ENCODE peak calls at places on chromosomes 7 and 10, in eight cellular contexts. E, F, Z, K, T, D, O and X are unnamed samples.

GRCh38 chr7:135970682-135971365 is 6.3 kb downstream of the MTPN start:
- DNase-seq in E (no peak), F (no peak), Z (no peak), K (no peak), T (peak; percentile 24), D (peak; percentile 66), O (no peak), X (no peak)

GRCh38 chr10:103576862-103577261 is 83.4 kb downstream of the NEURL1 start:
- DNase-seq in E (no peak), F (peak; percentile 17), Z (no peak), K (no peak), T (no peak), D (no peak), O (no peak), X (no peak)

GRCh38 chr10:50326757-50327701 is 75.7 kb upstream of the ASAH2 start:
- DNase-seq in E (peak; percentile 91), F (peak; percentile 100), Z (peak; percentile 80), K (no peak), T (no peak), D (no peak), O (peak; percentile 78), X (no peak)

GRCh38 chr10:4767033-4767814 is 58.8 kb upstream of the AKR1E2 start:
- DNase-seq in E (no peak), F (peak; percentile 52), Z (peak; percentile 73), K (peak; percentile 35), T (no peak), D (no peak), O (peak; percentile 27), X (no peak)

GRCh38 chr7:44313016-44313415 is 12.4 kb downstream of the CAMK2B start:
- DNase-seq in E (no peak), F (no peak), Z (no peak), K (no peak), T (no peak), D (no peak), O (no peak), X (no peak)

GRCh38 chr10:100934084-100934659 is 21.4 kb downstream of the SLF2 start:
- DNase-seq in E (peak; percentile 12), F (peak; percentile 25), Z (peak; percentile 34), K (peak; percentile 10), T (no peak), D (no peak), O (no peak), X (no peak)

GRCh38 chr7:40306025-40306424 is 171.2 kb downstream of the SUGCT start:
- DNase-seq in E (no peak), F (no peak), Z (no peak), K (no peak), T (no peak), D (no peak), O (peak; percentile 37), X (no peak)

GRCh38 chr7:81721428-81721827 is 48.4 kb downstream of the HGF start:
- DNase-seq in E (no peak), F (peak; percentile 72), Z (no peak), K (no peak), T (no peak), D (no peak), O (peak; percentile 1), X (no peak)

GRCh38 chr7:31373337-31374289 is 33.1 kb upstream of the NEUROD6 start:
- DNase-seq in E (peak; percentile 54), F (peak; percentile 76), Z (peak; percentile 55), K (peak; percentile 92), T (peak; percentile 67), D (no peak), O (peak; percentile 29), X (no peak)

GRCh38 chr7:41503438-41503837 is 199.5 kb downstream of the INHBA start:
- DNase-seq in E (no peak), F (peak; percentile 11), Z (peak; percentile 43), K (no peak), T (no peak), D (no peak), O (peak; percentile 22), X (no peak)

GRCh38 chr10:110802551-110803238 is 69.0 kb upstream of the PDCD4 start:
- DNase-seq in E (no peak), F (no peak), Z (peak; percentile 93), K (peak; percentile 35), T (peak; percentile 34), D (peak; percentile 85), O (peak; percentile 94), X (peak; percentile 91)

GRCh38 chr10:16950686-16951681 is 133.8 kb upstream of the RSU1 start:
- DNase-seq in E (peak; percentile 29), F (peak; percentile 23), Z (peak; percentile 83), K (peak; percentile 97), T (no peak), D (no peak), O (peak; percentile 81), X (no peak)

GRCh38 chr10:81889181-81889769 is 14.3 kb downstream of the NRG3 start:
- DNase-seq in E (no peak), F (no peak), Z (no peak), K (peak; percentile 53), T (no peak), D (no peak), O (no peak), X (no peak)

GRCh38 chr7:88280801-88281200 is 25.9 kb downstream of the STEAP4 start:
- DNase-seq in E (no peak), F (no peak), Z (no peak), K (no peak), T (no peak), D (no peak), O (no peak), X (no peak)

GRCh38 chr7:114662002-114662677 is 247.5 kb downstream of the FOXP2 start:
- DNase-seq in E (no peak), F (no peak), Z (no peak), K (no peak), T (no peak), D (no peak), O (no peak), X (no peak)

GRCh38 chr7:42340462-42340861 is 103.5 kb upstream of the GLI3 start:
- DNase-seq in E (no peak), F (no peak), Z (no peak), K (no peak), T (no peak), D (no peak), O (no peak), X (no peak)

GRCh38 chr10:110643670-110644597 is at the start of gene RBM20:
- DNase-seq in E (peak; percentile 76), F (peak; percentile 11), Z (peak; percentile 58), K (no peak), T (no peak), D (no peak), O (no peak), X (peak; percentile 71)

GRCh38 chr10:124287071-124287685 is 131.5 kb downstream of the OAT start:
- DNase-seq in E (no peak), F (no peak), Z (no peak), K (no peak), T (no peak), D (no peak), O (no peak), X (no peak)

GRCh38 chr7:76225379-76225778 is 23.7 kb downstream of the SRRM3 start:
- DNase-seq in E (peak; percentile 77), F (peak; percentile 19), Z (peak; percentile 43), K (peak; percentile 62), T (peak; percentile 27), D (no peak), O (peak; percentile 8), X (no peak)

GRCh38 chr10:125848371-125848770 is 25.0 kb downstream of the BCCIP start:
- DNase-seq in E (no peak), F (no peak), Z (no peak), K (no peak), T (no peak), D (no peak), O (no peak), X (no peak)

GRCh38 chr10:88062798-88063472 is 199.5 kb downstream of the PTEN start:
- DNase-seq in E (no peak), F (no peak), Z (peak; percentile 42), K (no peak), T (no peak), D (no peak), O (peak; percentile 57), X (no peak)

GRCh38 chr10:43253461-43254198 is 13.2 kb downstream of the RASGEF1A start:
- DNase-seq in E (no peak), F (no peak), Z (no peak), K (peak; percentile 44), T (no peak), D (no peak), O (no peak), X (peak; percentile 54)

GRCh38 chr7:144004703-144005102 is 4.6 kb downstream of the OR6B1 start:
- DNase-seq in E (no peak), F (no peak), Z (no peak), K (no peak), T (no peak), D (no peak), O (no peak), X (no peak)

GRCh38 chr7:107045195-107045960 is 873 bp downstream of the PRKAR2B start:
- DNase-seq in E (no peak), F (no peak), Z (peak; percentile 32), K (peak; percentile 43), T (no peak), D (no peak), O (no peak), X (no peak)
- H3K9ac ChIP-seq in E (peak overlapping the region; percentile 99), F (no peak overlapping the region), Z (peak overlapping the region; percentile 38), K (peak overlapping the region; percentile 82), T (peak overlapping the region; percentile 34), D (no peak overlapping the region), O (peak overlapping the region; percentile 64), X (no peak overlapping the region)

DNA sequence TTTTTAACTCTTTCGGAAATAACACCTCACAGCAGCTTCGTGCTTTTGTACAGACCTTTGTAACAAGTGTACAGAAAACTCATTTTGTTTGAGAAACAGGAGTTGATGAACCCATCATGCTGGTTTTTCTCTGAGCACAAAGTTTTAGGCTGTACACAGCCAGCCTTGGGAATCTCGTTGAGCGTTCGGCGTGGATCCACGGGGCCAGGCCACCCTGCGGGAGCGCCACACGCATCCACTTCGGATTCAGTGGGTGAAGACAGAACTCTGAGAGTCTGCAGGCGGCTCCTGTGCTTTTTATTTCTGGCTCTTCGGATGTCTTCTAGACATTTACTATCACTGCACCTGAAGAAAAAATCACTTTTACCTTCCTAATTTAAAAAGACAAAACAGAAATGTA is 131.2 kb downstream of the SMURF1 start:
- DNase-seq in E (no peak), F (no peak), Z (no peak), K (no peak), T (no peak), D (no peak), O (no peak), X (no peak)
- H3K36me3 ChIP-seq in E (peaks cover 79% of the 10 kb centered on the region), F (peaks cover 26% of the 10 kb centered on the region), Z (peaks cover 24% of the 10 kb centered on the region), K (peaks cover 14% of the 10 kb centered on the region), T (peaks cover 16% of the 10 kb centered on the region), D (peaks cover 36% of the 10 kb centered on the region), O (peaks cover 45% of the 10 kb centered on the region), X (peaks cover 55% of the 10 kb centered on the region)

DNA sequence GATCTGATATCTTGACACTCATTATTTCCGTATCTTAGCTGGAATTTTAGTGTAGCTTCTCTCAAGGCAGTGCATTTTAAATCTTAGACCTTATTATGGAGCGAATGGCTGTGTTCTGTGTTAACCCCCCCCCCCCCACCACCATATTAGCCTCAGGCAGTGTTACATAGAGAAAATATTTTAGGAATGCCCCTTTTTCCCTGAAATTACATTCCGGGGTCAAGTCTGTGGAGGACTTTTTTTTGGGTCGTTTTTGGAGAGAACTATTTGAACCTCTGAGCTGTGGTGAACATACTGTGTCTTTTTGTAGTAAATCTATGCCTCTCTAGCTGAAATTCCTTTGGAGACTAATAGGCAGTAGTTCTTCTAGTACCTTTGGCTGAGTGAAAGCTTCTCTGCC is 3.1 kb downstream of the CCDC126 start:
- DNase-seq in E (no peak), F (no peak), Z (peak; percentile 8), K (peak; percentile 54), T (no peak), D (no peak), O (peak; percentile 26), X (no peak)
- H3K27ac ChIP-seq in E (no peak overlapping the region), F (no peak overlapping the region), Z (no peak overlapping the region), K (no peak overlapping the region), T (no peak overlapping the region), D (peak overlapping the region; percentile 27), O (no peak overlapping the region), X (no peak overlapping the region)

GRCh38 chr7:150801946-150802771 is 1.6 kb downstream of the TMEM176A start:
- DNase-seq in E (no peak), F (no peak), Z (no peak), K (no peak), T (no peak), D (no peak), O (no peak), X (no peak)
- H3K9ac ChIP-seq in E (no peak overlapping the region), F (no peak overlapping the region), Z (no peak overlapping the region), K (no peak overlapping the region), T (no peak overlapping the region), D (no peak overlapping the region), O (no peak overlapping the region), X (no peak overlapping the region)